ENCODE peak calls at places on chromosomes 13 and 19, in eight cellular contexts. One of them, this sample, is unnamed.

GRCh38 chr19:1486720-1487575 is 3.2 kb downstream of the PCSK4 start:
- DNase-seq in ELF-1: no peak
- DNase-seq in NCI-H526 treated with DMSO at 0.1 percent for 48 hours: no peak
- DNase-seq in substantia nigra: no peak
- DNase-seq in NCI-H2081 treated with DMSO at 0.1 percent for 48 hours: no peak
- DNase-seq in epithelial cell of esophagus: no peak
- DNase-seq in CD8-positive, alpha-beta memory T cell: no peak
- DNase-seq in HS-5: no peak
- DNase-seq in this sample: no peak

GRCh38 chr13:96771501-96772367 is 222.5 kb downstream of the OXGR1 start:
- DNase-seq in epithelial cell of esophagus: peak
- DNase-seq in substantia nigra: no peak
- DNase-seq in NCI-H2081 treated with DMSO at 0.1 percent for 48 hours: no peak
- DNase-seq in NCI-H526 treated with DMSO at 0.1 percent for 48 hours: no peak
- DNase-seq in CD8-positive, alpha-beta memory T cell: no peak
- DNase-seq in ELF-1: no peak
- DNase-seq in HS-5: no peak
- DNase-seq in this sample: no peak

GRCh38 chr13:74218291-74218690 is 84.1 kb upstream of the KLF12 start:
- DNase-seq in ELF-1: no peak
- DNase-seq in NCI-H526 treated with DMSO at 0.1 percent for 48 hours: no peak
- DNase-seq in substantia nigra: no peak
- DNase-seq in epithelial cell of esophagus: no peak
- DNase-seq in NCI-H2081 treated with DMSO at 0.1 percent for 48 hours: no peak
- DNase-seq in CD8-positive, alpha-beta memory T cell: no peak
- DNase-seq in HS-5: no peak
- DNase-seq in this sample: no peak

GRCh38 chr19:5801796-5802616 is 2.9 kb upstream of the NRTN start:
- DNase-seq in NCI-H2081 treated with DMSO at 0.1 percent for 48 hours: no peak
- DNase-seq in ELF-1: no peak
- DNase-seq in HS-5: no peak
- DNase-seq in epithelial cell of esophagus: no peak
- DNase-seq in CD8-positive, alpha-beta memory T cell: no peak
- DNase-seq in NCI-H526 treated with DMSO at 0.1 percent for 48 hours: no peak
- DNase-seq in substantia nigra: no peak
- DNase-seq in this sample: peak

GRCh38 chr13:113526466-113527220 is 36.1 kb upstream of the DCUN1D2 start:
- DNase-seq in HS-5: no peak
- DNase-seq in NCI-H2081 treated with DMSO at 0.1 percent for 48 hours: no peak
- DNase-seq in epithelial cell of esophagus: no peak
- DNase-seq in CD8-positive, alpha-beta memory T cell: no peak
- DNase-seq in ELF-1: no peak
- DNase-seq in NCI-H526 treated with DMSO at 0.1 percent for 48 hours: peak
- DNase-seq in substantia nigra: no peak
- DNase-seq in this sample: no peak

GRCh38 chr19:31378404-31378803 is 29.2 kb upstream of the TSHZ3 start:
- DNase-seq in NCI-H2081 treated with DMSO at 0.1 percent for 48 hours: no peak
- DNase-seq in HS-5: peak
- DNase-seq in substantia nigra: no peak
- DNase-seq in NCI-H526 treated with DMSO at 0.1 percent for 48 hours: peak
- DNase-seq in ELF-1: no peak
- DNase-seq in CD8-positive, alpha-beta memory T cell: no peak
- DNase-seq in epithelial cell of esophagus: peak
- DNase-seq in this sample: peak

GRCh38 chr19:39339636-39340035 is 2.6 kb upstream of the SAMD4B start:
- DNase-seq in HS-5: no peak
- DNase-seq in ELF-1: no peak
- DNase-seq in epithelial cell of esophagus: no peak
- DNase-seq in NCI-H526 treated with DMSO at 0.1 percent for 48 hours: no peak
- DNase-seq in substantia nigra: no peak
- DNase-seq in NCI-H2081 treated with DMSO at 0.1 percent for 48 hours: no peak
- DNase-seq in CD8-positive, alpha-beta memory T cell: no peak
- DNase-seq in this sample: no peak

GRCh38 chr19:13155472-13156284 is 5.5 kb downstream of the IER2 start:
- DNase-seq in ELF-1: peak
- DNase-seq in epithelial cell of esophagus: no peak
- DNase-seq in CD8-positive, alpha-beta memory T cell: peak
- DNase-seq in NCI-H2081 treated with DMSO at 0.1 percent for 48 hours: no peak
- DNase-seq in NCI-H526 treated with DMSO at 0.1 percent for 48 hours: peak
- DNase-seq in HS-5: no peak
- DNase-seq in substantia nigra: peak
- DNase-seq in this sample: peak

GRCh38 chr13:21124853-21125252 is 51.5 kb downstream of the SKA3 start:
- DNase-seq in substantia nigra: no peak
- DNase-seq in NCI-H526 treated with DMSO at 0.1 percent for 48 hours: no peak
- DNase-seq in NCI-H2081 treated with DMSO at 0.1 percent for 48 hours: peak
- DNase-seq in CD8-positive, alpha-beta memory T cell: no peak
- DNase-seq in epithelial cell of esophagus: peak
- DNase-seq in ELF-1: peak
- DNase-seq in HS-5: no peak
- DNase-seq in this sample: peak

GRCh38 chr13:87669379-87669978 is 1.7 kb upstream of the SLITRK5 start:
- DNase-seq in ELF-1: no peak
- DNase-seq in NCI-H526 treated with DMSO at 0.1 percent for 48 hours: peak
- DNase-seq in NCI-H2081 treated with DMSO at 0.1 percent for 48 hours: peak
- DNase-seq in CD8-positive, alpha-beta memory T cell: no peak
- DNase-seq in epithelial cell of esophagus: peak
- DNase-seq in HS-5: no peak
- DNase-seq in substantia nigra: no peak
- DNase-seq in this sample: peak

GRCh38 chr13:62838891-62839290 is 1423.2 kb upstream of the PCDH20 start:
- DNase-seq in HS-5: no peak
- DNase-seq in CD8-positive, alpha-beta memory T cell: no peak
- DNase-seq in NCI-H2081 treated with DMSO at 0.1 percent for 48 hours: no peak
- DNase-seq in substantia nigra: no peak
- DNase-seq in ELF-1: no peak
- DNase-seq in NCI-H526 treated with DMSO at 0.1 percent for 48 hours: no peak
- DNase-seq in epithelial cell of esophagus: no peak
- DNase-seq in this sample: no peak

GRCh38 chr19:2207991-2208860 is 27.9 kb downstream of the PLEKHJ1 start:
- DNase-seq in ELF-1: peak
- DNase-seq in NCI-H2081 treated with DMSO at 0.1 percent for 48 hours: no peak
- DNase-seq in epithelial cell of esophagus: peak
- DNase-seq in substantia nigra: no peak
- DNase-seq in HS-5: peak
- DNase-seq in NCI-H526 treated with DMSO at 0.1 percent for 48 hours: no peak
- DNase-seq in CD8-positive, alpha-beta memory T cell: peak
- DNase-seq in this sample: peak

GRCh38 chr13:26771796-26772195 is 11.2 kb upstream of the GPR12 start:
- DNase-seq in NCI-H526 treated with DMSO at 0.1 percent for 48 hours: no peak
- DNase-seq in NCI-H2081 treated with DMSO at 0.1 percent for 48 hours: no peak
- DNase-seq in epithelial cell of esophagus: no peak
- DNase-seq in substantia nigra: no peak
- DNase-seq in CD8-positive, alpha-beta memory T cell: no peak
- DNase-seq in HS-5: no peak
- DNase-seq in ELF-1: no peak
- DNase-seq in this sample: no peak

GRCh38 chr19:10395436-10395835 is 7.9 kb downstream of the CDC37 start:
- DNase-seq in NCI-H2081 treated with DMSO at 0.1 percent for 48 hours: no peak
- DNase-seq in epithelial cell of esophagus: no peak
- DNase-seq in CD8-positive, alpha-beta memory T cell: no peak
- DNase-seq in substantia nigra: no peak
- DNase-seq in NCI-H526 treated with DMSO at 0.1 percent for 48 hours: no peak
- DNase-seq in ELF-1: no peak
- DNase-seq in HS-5: no peak
- DNase-seq in this sample: no peak

GRCh38 chr19:38317104-38317612 is 1.4 kb upstream of the YIF1B start:
- DNase-seq in CD8-positive, alpha-beta memory T cell: no peak
- DNase-seq in NCI-H2081 treated with DMSO at 0.1 percent for 48 hours: no peak
- DNase-seq in HS-5: no peak
- DNase-seq in ELF-1: no peak
- DNase-seq in substantia nigra: no peak
- DNase-seq in epithelial cell of esophagus: no peak
- DNase-seq in NCI-H526 treated with DMSO at 0.1 percent for 48 hours: no peak
- DNase-seq in this sample: no peak

GRCh38 chr13:38262211-38262610 is 87.4 kb upstream of the UFM1 start:
- DNase-seq in ELF-1: no peak
- DNase-seq in substantia nigra: no peak
- DNase-seq in CD8-positive, alpha-beta memory T cell: no peak
- DNase-seq in NCI-H526 treated with DMSO at 0.1 percent for 48 hours: no peak
- DNase-seq in NCI-H2081 treated with DMSO at 0.1 percent for 48 hours: no peak
- DNase-seq in HS-5: peak
- DNase-seq in epithelial cell of esophagus: no peak
- DNase-seq in this sample: no peak

This sample was measured in amniotic epithelial cell.